ENCODE peak calls at places on chromosome 9, in four cellular contexts. O is CD4-positive, alpha-beta T cell; K is endothelial cell; X is mucosa of descending colon. W is an unnamed sample.

GRCh38 chr9:20671635-20672034 is 12.4 kb upstream of the FOCAD start:
- DNase-seq in K (no peak), O (no peak), X (no peak), W (no peak)

GRCh38 chr9:37747271-37747753 is 6.3 kb upstream of the TRMT10B start:
- DNase-seq in O (peak; percentile 39), K (peak; percentile 67), X (peak; percentile 77), W (no peak)

GRCh38 chr9:136674786-136675349 is 12.2 kb downstream of the EGFL7 start:
- DNase-seq in X (peak; percentile 88), K (peak; percentile 85), O (no peak), W (no peak)

GRCh38 chr9:108551030-108551964 is 304.5 kb downstream of the ACTL7B start:
- DNase-seq in X (no peak), O (no peak), K (no peak), W (no peak)

GRCh38 chr9:126499911-126500599 is 113.7 kb upstream of the LMX1B start:
- DNase-seq in O (no peak), K (no peak), X (no peak), W (no peak)

GRCh38 chr9:130975932-130976841 is 32.8 kb upstream of the LAMC3 start:
- DNase-seq in X (no peak), K (no peak), O (no peak), W (no peak)

GRCh38 chr9:30172206-30172605 is 2212.2 kb upstream of the ACO1 start:
- DNase-seq in K (no peak), X (no peak), O (no peak), W (no peak)

GRCh38 chr9:102975246-102975645 is 19.9 kb upstream of the CYLC2 start:
- DNase-seq in O (no peak), K (no peak), X (no peak), W (no peak)

GRCh38 chr9:115006660-115007059 is 76.3 kb upstream of the TNFSF8 start:
- DNase-seq in O (no peak), K (no peak), X (no peak), W (no peak)

GRCh38 chr9:124348831-124349230 is 66.4 kb downstream of the PSMB7 start:
- DNase-seq in O (no peak), K (no peak), X (no peak), W (no peak)

GRCh38 chr9:11149065-11149464 is 536.3 kb upstream of the PTPRD start:
- DNase-seq in X (no peak), O (no peak), K (peak; percentile 27), W (no peak)

GRCh38 chr9:86722706-86723075 is 224.6 kb downstream of the GAS1 start:
- DNase-seq in K (no peak), O (no peak), X (no peak), W (no peak)

GRCh38 chr9:92963831-92964606 is 16.7 kb downstream of the FGD3 start:
- DNase-seq in K (no peak), X (peak; percentile 47), O (peak; percentile 66), W (no peak)

GRCh38 chr9:87071473-87071872 is 124.2 kb upstream of the GAS1 start:
- DNase-seq in O (no peak), X (no peak), K (no peak), W (no peak)

GRCh38 chr9:91898451-91899433 is 51.3 kb downstream of the ROR2 start:
- DNase-seq in X (peak; percentile 28), K (peak; percentile 58), O (no peak), W (no peak)

GRCh38 chr9:93058357-93059096 is at the start of gene SUSD3:
- DNase-seq in K (peak; percentile 66), O (peak; percentile 55), X (peak; percentile 79), W (no peak)